ENCODE peak calls at places on chromosomes 3 and 15, in six cellular contexts. One of them, this sample, is unnamed.

GRCh38 chr15:45773149-45773548 is 138.3 kb downstream of the SQOR start:
- DNase-seq in upper lobe of right lung: no peak
- DNase-seq in colonic mucosa: no peak
- DNase-seq in CD8-positive, alpha-beta T cell: no peak
- DNase-seq in GM12865: no peak
- DNase-seq in tibial artery: no peak
- DNase-seq in this sample: no peak

GRCh38 chr3:126997455-126998038 is 14.6 kb downstream of the PLXNA1 start:
- DNase-seq in upper lobe of right lung: no peak
- DNase-seq in tibial artery: no peak
- DNase-seq in GM12865: no peak
- DNase-seq in CD8-positive, alpha-beta T cell: no peak
- DNase-seq in colonic mucosa: no peak
- DNase-seq in this sample: no peak

GRCh38 chr15:57769266-57769665 is 62.8 kb downstream of the POLR2M start:
- DNase-seq in CD8-positive, alpha-beta T cell: no peak
- DNase-seq in upper lobe of right lung: no peak
- DNase-seq in GM12865: no peak
- DNase-seq in tibial artery: peak
- DNase-seq in colonic mucosa: no peak
- DNase-seq in this sample: no peak

GRCh38 chr3:175601521-175601920 is 742.4 kb downstream of the NAALADL2 start:
- DNase-seq in colonic mucosa: no peak
- DNase-seq in GM12865: no peak
- DNase-seq in tibial artery: no peak
- DNase-seq in CD8-positive, alpha-beta T cell: no peak
- DNase-seq in upper lobe of right lung: no peak
- DNase-seq in this sample: no peak

GRCh38 chr15:65578904-65579728 is 31.8 kb downstream of the INTS14 start:
- DNase-seq in GM12865: no peak
- DNase-seq in CD8-positive, alpha-beta T cell: no peak
- DNase-seq in colonic mucosa: no peak
- DNase-seq in upper lobe of right lung: no peak
- DNase-seq in tibial artery: no peak
- DNase-seq in this sample: no peak

GRCh38 chr15:101482526-101483371 is 6.8 kb downstream of the PCSK6 start:
- DNase-seq in GM12865: no peak
- DNase-seq in tibial artery: no peak
- DNase-seq in CD8-positive, alpha-beta T cell: no peak
- DNase-seq in colonic mucosa: no peak
- DNase-seq in upper lobe of right lung: no peak
- DNase-seq in this sample: no peak

GRCh38 chr15:73333001-73333400 is 35.8 kb downstream of the HCN4 start:
- DNase-seq in tibial artery: no peak
- DNase-seq in GM12865: no peak
- DNase-seq in CD8-positive, alpha-beta T cell: no peak
- DNase-seq in upper lobe of right lung: no peak
- DNase-seq in colonic mucosa: no peak
- DNase-seq in this sample: peak

GRCh38 chr3:42159706-42160472 is 68.7 kb downstream of the TRAK1 start:
- DNase-seq in colonic mucosa: peak
- DNase-seq in CD8-positive, alpha-beta T cell: no peak
- DNase-seq in tibial artery: peak
- DNase-seq in GM12865: peak
- DNase-seq in upper lobe of right lung: peak
- DNase-seq in this sample: no peak

GRCh38 chr15:79932447-79932846 is 35.6 kb upstream of the MTHFS start:
- DNase-seq in colonic mucosa: no peak
- DNase-seq in CD8-positive, alpha-beta T cell: no peak
- DNase-seq in upper lobe of right lung: no peak
- DNase-seq in tibial artery: no peak
- DNase-seq in GM12865: no peak
- DNase-seq in this sample: no peak

GRCh38 chr3:150765949-150766720 is 3.2 kb upstream of the SIAH2 start:
- DNase-seq in colonic mucosa: no peak
- DNase-seq in CD8-positive, alpha-beta T cell: no peak
- DNase-seq in upper lobe of right lung: no peak
- DNase-seq in tibial artery: no peak
- DNase-seq in GM12865: peak
- DNase-seq in this sample: no peak

GRCh38 chr3:119356646-119357045 is 62.5 kb downstream of the ARHGAP31 start:
- DNase-seq in GM12865: no peak
- DNase-seq in tibial artery: no peak
- DNase-seq in CD8-positive, alpha-beta T cell: no peak
- DNase-seq in colonic mucosa: no peak
- DNase-seq in upper lobe of right lung: no peak
- DNase-seq in this sample: no peak

GRCh38 chr15:31272558-31273257 is 53.9 kb upstream of the KLF13 start:
- DNase-seq in tibial artery: no peak
- DNase-seq in upper lobe of right lung: no peak
- DNase-seq in CD8-positive, alpha-beta T cell: no peak
- DNase-seq in GM12865: no peak
- DNase-seq in colonic mucosa: peak
- DNase-seq in this sample: no peak

GRCh38 chr15:31403096-31403495 is 76.5 kb downstream of the KLF13 start:
- DNase-seq in tibial artery: no peak
- DNase-seq in CD8-positive, alpha-beta T cell: no peak
- DNase-seq in colonic mucosa: no peak
- DNase-seq in upper lobe of right lung: no peak
- DNase-seq in GM12865: no peak
- DNase-seq in this sample: no peak

GRCh38 chr3:85783331-85783730 is 824.5 kb downstream of the CADM2 start:
- DNase-seq in GM12865: no peak
- DNase-seq in colonic mucosa: no peak
- DNase-seq in CD8-positive, alpha-beta T cell: no peak
- DNase-seq in upper lobe of right lung: no peak
- DNase-seq in tibial artery: no peak
- DNase-seq in this sample: no peak

GRCh38 chr3:10345911-10346310 is 25.0 kb upstream of the SEC13 start:
- DNase-seq in GM12865: no peak
- DNase-seq in tibial artery: no peak
- DNase-seq in upper lobe of right lung: no peak
- DNase-seq in colonic mucosa: no peak
- DNase-seq in CD8-positive, alpha-beta T cell: no peak
- DNase-seq in this sample: no peak

GRCh38 chr3:122183521-122183892 is at the start of gene CASR:
- DNase-seq in colonic mucosa: no peak
- DNase-seq in GM12865: peak
- DNase-seq in upper lobe of right lung: peak
- DNase-seq in CD8-positive, alpha-beta T cell: no peak
- DNase-seq in tibial artery: no peak
- DNase-seq in this sample: no peak

GRCh38 chr15:63611217-63611616 is 14.0 kb downstream of the FBXL22 start:
- DNase-seq in colonic mucosa: no peak
- DNase-seq in upper lobe of right lung: no peak
- DNase-seq in tibial artery: no peak
- DNase-seq in GM12865: no peak
- DNase-seq in CD8-positive, alpha-beta T cell: no peak
- DNase-seq in this sample: no peak

GRCh38 chr3:190385835-190386688 is 1.9 kb upstream of the CLDN16 start:
- DNase-seq in upper lobe of right lung: no peak
- DNase-seq in colonic mucosa: no peak
- DNase-seq in CD8-positive, alpha-beta T cell: no peak
- DNase-seq in tibial artery: no peak
- DNase-seq in GM12865: no peak
- DNase-seq in this sample: no peak

GRCh38 chr15:66863382-66864085 is 161.5 kb downstream of the SMAD6 start:
- DNase-seq in CD8-positive, alpha-beta T cell: no peak
- DNase-seq in GM12865: no peak
- DNase-seq in colonic mucosa: peak
- DNase-seq in upper lobe of right lung: no peak
- DNase-seq in tibial artery: no peak
- DNase-seq in this sample: no peak

GRCh38 chr15:48642795-48643194 is 2.7 kb downstream of the FBN1 start:
- DNase-seq in colonic mucosa: no peak
- DNase-seq in GM12865: peak
- DNase-seq in CD8-positive, alpha-beta T cell: no peak
- DNase-seq in tibial artery: no peak
- DNase-seq in upper lobe of right lung: no peak
- DNase-seq in this sample: no peak

GRCh38 chr15:48643776-48644497 is 1.6 kb downstream of the FBN1 start:
- DNase-seq in upper lobe of right lung: no peak
- DNase-seq in CD8-positive, alpha-beta T cell: no peak
- DNase-seq in GM12865: no peak
- DNase-seq in colonic mucosa: no peak
- DNase-seq in tibial artery: no peak
- DNase-seq in this sample: no peak

GRCh38 chr15:48638966-48639365 is 6.5 kb downstream of the FBN1 start:
- DNase-seq in tibial artery: no peak
- DNase-seq in upper lobe of right lung: no peak
- DNase-seq in GM12865: no peak
- DNase-seq in CD8-positive, alpha-beta T cell: no peak
- DNase-seq in colonic mucosa: no peak
- DNase-seq in this sample: no peak

GRCh38 chr15:48643236-48643635 is 2.3 kb downstream of the FBN1 start:
- DNase-seq in colonic mucosa: no peak
- DNase-seq in CD8-positive, alpha-beta T cell: no peak
- DNase-seq in upper lobe of right lung: no peak
- DNase-seq in GM12865: no peak
- DNase-seq in tibial artery: no peak
- DNase-seq in this sample: no peak

GRCh38 chr15:48641416-48641815 is 4.1 kb downstream of the FBN1 start:
- DNase-seq in colonic mucosa: no peak
- DNase-seq in tibial artery: no peak
- DNase-seq in upper lobe of right lung: no peak
- DNase-seq in GM12865: peak
- DNase-seq in CD8-positive, alpha-beta T cell: no peak
- DNase-seq in this sample: no peak
- TF ChIP-seq CTCF in colonic mucosa: no peak
- TF ChIP-seq CTCF in tibial artery: peak
- TF ChIP-seq CTCF in upper lobe of right lung: no peak
- TF ChIP-seq CTCF in GM12865: peak
- TF ChIP-seq CTCF in CD8-positive, alpha-beta T cell: no peak
- TF ChIP-seq CTCF in this sample: no peak

DNA sequence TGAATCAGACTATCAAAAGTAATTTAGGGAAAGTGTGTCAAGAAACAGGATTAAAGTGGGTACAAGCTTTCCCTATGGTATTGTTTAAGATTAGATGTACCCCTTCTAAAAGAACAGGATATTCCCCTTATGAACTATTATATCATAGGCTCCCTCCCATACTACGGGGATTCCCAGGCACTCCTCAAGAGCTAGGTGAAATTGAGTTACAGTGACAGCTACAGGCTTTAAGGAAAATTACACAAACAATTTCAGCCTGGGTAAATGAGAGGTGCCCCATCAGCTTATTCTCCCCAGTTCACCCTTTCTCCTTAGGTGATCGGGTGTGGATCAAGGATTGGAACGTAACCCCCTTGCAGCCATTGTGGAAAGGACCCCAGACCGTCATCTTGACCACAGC is 240.8 kb upstream of the CNTN6 start:
- DNase-seq in colonic mucosa: no peak
- DNase-seq in CD8-positive, alpha-beta T cell: no peak
- DNase-seq in tibial artery: no peak
- DNase-seq in GM12865: peak
- DNase-seq in upper lobe of right lung: no peak
- DNase-seq in this sample: no peak
- TF ChIP-seq CTCF in colonic mucosa: no peak
- TF ChIP-seq CTCF in CD8-positive, alpha-beta T cell: no peak
- TF ChIP-seq CTCF in tibial artery: no peak
- TF ChIP-seq CTCF in GM12865: peak
- TF ChIP-seq CTCF in upper lobe of right lung: no peak
- TF ChIP-seq CTCF in this sample: no peak

GRCh38 chr3:19967812-19968211 is 20.9 kb downstream of the RAB5A start:
- DNase-seq in CD8-positive, alpha-beta T cell: no peak
- DNase-seq in tibial artery: no peak
- DNase-seq in colonic mucosa: no peak
- DNase-seq in upper lobe of right lung: no peak
- DNase-seq in GM12865: no peak
- DNase-seq in this sample: no peak
- TF ChIP-seq CTCF in CD8-positive, alpha-beta T cell: no peak
- TF ChIP-seq CTCF in tibial artery: no peak
- TF ChIP-seq CTCF in colonic mucosa: no peak
- TF ChIP-seq CTCF in upper lobe of right lung: no peak
- TF ChIP-seq CTCF in GM12865: no peak
- TF ChIP-seq CTCF in this sample: no peak

GRCh38 chr3:113055201-113055600 is 64.4 kb downstream of the GTPBP8 start:
- DNase-seq in tibial artery: no peak
- DNase-seq in CD8-positive, alpha-beta T cell: no peak
- DNase-seq in colonic mucosa: no peak
- DNase-seq in upper lobe of right lung: no peak
- DNase-seq in GM12865: no peak
- DNase-seq in this sample: no peak

GRCh38 chr3:113057117-113057516 is 66.3 kb downstream of the GTPBP8 start:
- DNase-seq in upper lobe of right lung: no peak
- DNase-seq in GM12865: peak
- DNase-seq in colonic mucosa: no peak
- DNase-seq in tibial artery: no peak
- DNase-seq in CD8-positive, alpha-beta T cell: no peak
- DNase-seq in this sample: no peak

GRCh38 chr3:113051827-113052226 is 61.0 kb downstream of the GTPBP8 start:
- DNase-seq in GM12865: no peak
- DNase-seq in tibial artery: no peak
- DNase-seq in CD8-positive, alpha-beta T cell: no peak
- DNase-seq in colonic mucosa: no peak
- DNase-seq in upper lobe of right lung: no peak
- DNase-seq in this sample: no peak

GRCh38 chr3:113053169-113053568 is 62.4 kb downstream of the GTPBP8 start:
- DNase-seq in tibial artery: no peak
- DNase-seq in upper lobe of right lung: no peak
- DNase-seq in colonic mucosa: no peak
- DNase-seq in CD8-positive, alpha-beta T cell: no peak
- DNase-seq in GM12865: no peak
- DNase-seq in this sample: no peak

GRCh38 chr3:113054552-113054951 is 63.8 kb downstream of the GTPBP8 start:
- DNase-seq in GM12865: no peak
- DNase-seq in colonic mucosa: no peak
- DNase-seq in upper lobe of right lung: no peak
- DNase-seq in tibial artery: no peak
- DNase-seq in CD8-positive, alpha-beta T cell: no peak
- DNase-seq in this sample: no peak
- TF ChIP-seq CTCF in GM12865: no peak
- TF ChIP-seq CTCF in colonic mucosa: no peak
- TF ChIP-seq CTCF in upper lobe of right lung: no peak
- TF ChIP-seq CTCF in tibial artery: no peak
- TF ChIP-seq CTCF in CD8-positive, alpha-beta T cell: no peak
- TF ChIP-seq CTCF in this sample: peak

GRCh38 chr3:61769266-61769665 is 207.9 kb downstream of the PTPRG start:
- DNase-seq in GM12865: no peak
- DNase-seq in CD8-positive, alpha-beta T cell: no peak
- DNase-seq in upper lobe of right lung: no peak
- DNase-seq in colonic mucosa: no peak
- DNase-seq in tibial artery: no peak
- DNase-seq in this sample: no peak
- TF ChIP-seq CTCF in GM12865: no peak
- TF ChIP-seq CTCF in CD8-positive, alpha-beta T cell: no peak
- TF ChIP-seq CTCF in upper lobe of right lung: no peak
- TF ChIP-seq CTCF in colonic mucosa: no peak
- TF ChIP-seq CTCF in tibial artery: no peak
- TF ChIP-seq CTCF in this sample: no peak

GRCh38 chr3:89165636-89166312 is 58.4 kb downstream of the EPHA3 start:
- DNase-seq in colonic mucosa: no peak
- DNase-seq in tibial artery: no peak
- DNase-seq in GM12865: no peak
- DNase-seq in CD8-positive, alpha-beta T cell: no peak
- DNase-seq in upper lobe of right lung: no peak
- DNase-seq in this sample: no peak

DNA sequence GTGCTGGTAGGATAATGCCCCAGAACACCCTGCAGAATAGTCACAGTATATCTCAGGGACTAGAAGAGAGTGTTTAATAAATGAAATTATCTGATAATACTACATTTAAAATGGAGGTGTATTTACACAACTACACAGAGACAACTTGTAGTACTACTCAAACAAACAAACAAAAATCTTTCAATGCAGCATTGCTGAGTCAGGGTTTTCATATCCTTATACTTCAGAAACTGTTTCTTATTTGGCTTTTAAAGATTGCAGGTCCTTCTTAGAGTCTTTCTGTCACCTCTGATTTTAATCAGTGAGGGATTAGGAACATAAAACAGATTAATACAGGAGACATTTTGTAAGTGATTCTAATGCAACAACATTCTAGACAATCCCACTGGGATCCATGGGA is 57.4 kb downstream of the EPHA3 start:
- DNase-seq in CD8-positive, alpha-beta T cell: no peak
- DNase-seq in GM12865: no peak
- DNase-seq in tibial artery: no peak
- DNase-seq in colonic mucosa: no peak
- DNase-seq in upper lobe of right lung: no peak
- DNase-seq in this sample: no peak
- TF ChIP-seq CTCF in CD8-positive, alpha-beta T cell: no peak
- TF ChIP-seq CTCF in GM12865: no peak
- TF ChIP-seq CTCF in tibial artery: no peak
- TF ChIP-seq CTCF in colonic mucosa: no peak
- TF ChIP-seq CTCF in upper lobe of right lung: no peak
- TF ChIP-seq CTCF in this sample: no peak

This sample was measured in CD14-positive monocyte.